ENCODE peak calls at places on chromosomes 7 and 10, in seven cellular contexts. One of them, this sample, is unnamed.

GRCh38 chr7:94146408-94146807 is 142.3 kb upstream of the BET1 start:
- DNase-seq in effector CD4-positive, alpha-beta T cell: no peak
- DNase-seq in GF-D8: no peak
- DNase-seq in H7: no peak
- DNase-seq in GM13976: no peak
- DNase-seq in stimulated activated CD8-positive, alpha-beta memory T cell treated with anti-CD3 and anti-CD28 coated beads, Interleukin-4, amount 100 ng/mL, for 1 hour: no peak
- DNase-seq in neural progenitor cell: no peak
- DNase-seq in this sample: no peak

GRCh38 chr7:139745330-139746143 is 32.3 kb downstream of the HIPK2 start:
- DNase-seq in effector CD4-positive, alpha-beta T cell: no peak
- DNase-seq in GF-D8: no peak
- DNase-seq in stimulated activated CD8-positive, alpha-beta memory T cell treated with anti-CD3 and anti-CD28 coated beads, Interleukin-4, amount 100 ng/mL, for 1 hour: no peak
- DNase-seq in H7: peak; percentile 35
- DNase-seq in neural progenitor cell: peak; percentile 34
- DNase-seq in GM13976: no peak
- DNase-seq in this sample: no peak

GRCh38 chr7:132030161-132030568 is 473.7 kb upstream of the PODXL start:
- DNase-seq in H7: no peak
- DNase-seq in neural progenitor cell: no peak
- DNase-seq in stimulated activated CD8-positive, alpha-beta memory T cell treated with anti-CD3 and anti-CD28 coated beads, Interleukin-4, amount 100 ng/mL, for 1 hour: no peak
- DNase-seq in GM13976: no peak
- DNase-seq in GF-D8: no peak
- DNase-seq in effector CD4-positive, alpha-beta T cell: no peak
- DNase-seq in this sample: no peak

GRCh38 chr7:34756691-34757090 is 98.7 kb downstream of the NPSR1 start:
- DNase-seq in GM13976: no peak
- DNase-seq in stimulated activated CD8-positive, alpha-beta memory T cell treated with anti-CD3 and anti-CD28 coated beads, Interleukin-4, amount 100 ng/mL, for 1 hour: no peak
- DNase-seq in GF-D8: no peak
- DNase-seq in effector CD4-positive, alpha-beta T cell: no peak
- DNase-seq in neural progenitor cell: no peak
- DNase-seq in H7: no peak
- DNase-seq in this sample: no peak

GRCh38 chr10:11795101-11795920 is 27.8 kb upstream of the PROSER2 start:
- DNase-seq in GM13976: no peak
- DNase-seq in stimulated activated CD8-positive, alpha-beta memory T cell treated with anti-CD3 and anti-CD28 coated beads, Interleukin-4, amount 100 ng/mL, for 1 hour: no peak
- DNase-seq in effector CD4-positive, alpha-beta T cell: no peak
- DNase-seq in H7: no peak
- DNase-seq in GF-D8: no peak
- DNase-seq in neural progenitor cell: no peak
- DNase-seq in this sample: no peak

GRCh38 chr7:69516208-69516820 is 82.0 kb upstream of the AUTS2 start:
- DNase-seq in neural progenitor cell: no peak
- DNase-seq in stimulated activated CD8-positive, alpha-beta memory T cell treated with anti-CD3 and anti-CD28 coated beads, Interleukin-4, amount 100 ng/mL, for 1 hour: no peak
- DNase-seq in effector CD4-positive, alpha-beta T cell: no peak
- DNase-seq in GF-D8: no peak
- DNase-seq in H7: no peak
- DNase-seq in GM13976: no peak
- DNase-seq in this sample: no peak

GRCh38 chr7:73521636-73522080 is 435 bp downstream of the BAZ1B start:
- DNase-seq in effector CD4-positive, alpha-beta T cell: no peak
- DNase-seq in neural progenitor cell: no peak
- DNase-seq in GM13976: peak; percentile 85
- DNase-seq in H7: peak; percentile 85
- DNase-seq in stimulated activated CD8-positive, alpha-beta memory T cell treated with anti-CD3 and anti-CD28 coated beads, Interleukin-4, amount 100 ng/mL, for 1 hour: no peak
- DNase-seq in GF-D8: no peak
- DNase-seq in this sample: no peak

GRCh38 chr10:43292745-43293676 is 26.1 kb upstream of the RASGEF1A start:
- DNase-seq in GM13976: peak; percentile 71
- DNase-seq in H7: peak; percentile 76
- DNase-seq in neural progenitor cell: peak; percentile 77
- DNase-seq in effector CD4-positive, alpha-beta T cell: peak; percentile 17
- DNase-seq in stimulated activated CD8-positive, alpha-beta memory T cell treated with anti-CD3 and anti-CD28 coated beads, Interleukin-4, amount 100 ng/mL, for 1 hour: no peak
- DNase-seq in GF-D8: no peak
- DNase-seq in this sample: peak; percentile 35

GRCh38 chr10:44981172-44982113 is 2.8 kb upstream of the DEPP1 start:
- DNase-seq in effector CD4-positive, alpha-beta T cell: no peak
- DNase-seq in stimulated activated CD8-positive, alpha-beta memory T cell treated with anti-CD3 and anti-CD28 coated beads, Interleukin-4, amount 100 ng/mL, for 1 hour: no peak
- DNase-seq in neural progenitor cell: no peak
- DNase-seq in GM13976: peak; percentile 67
- DNase-seq in GF-D8: no peak
- DNase-seq in H7: no peak
- DNase-seq in this sample: no peak

GRCh38 chr7:40148671-40149070 is 13.9 kb downstream of the SUGCT start:
- DNase-seq in GF-D8: no peak
- DNase-seq in H7: no peak
- DNase-seq in stimulated activated CD8-positive, alpha-beta memory T cell treated with anti-CD3 and anti-CD28 coated beads, Interleukin-4, amount 100 ng/mL, for 1 hour: no peak
- DNase-seq in effector CD4-positive, alpha-beta T cell: no peak
- DNase-seq in neural progenitor cell: peak; percentile 46
- DNase-seq in GM13976: no peak
- DNase-seq in this sample: no peak

GRCh38 chr10:69503001-69503895 is 52.0 kb downstream of the TSPAN15 start:
- DNase-seq in effector CD4-positive, alpha-beta T cell: no peak
- DNase-seq in GM13976: no peak
- DNase-seq in H7: peak; percentile 32
- DNase-seq in stimulated activated CD8-positive, alpha-beta memory T cell treated with anti-CD3 and anti-CD28 coated beads, Interleukin-4, amount 100 ng/mL, for 1 hour: no peak
- DNase-seq in GF-D8: no peak
- DNase-seq in neural progenitor cell: no peak
- DNase-seq in this sample: no peak

GRCh38 chr7:5567810-5568209 is 144.2 kb upstream of the TNRC18 start:
- DNase-seq in GF-D8: no peak
- DNase-seq in H7: no peak
- DNase-seq in stimulated activated CD8-positive, alpha-beta memory T cell treated with anti-CD3 and anti-CD28 coated beads, Interleukin-4, amount 100 ng/mL, for 1 hour: no peak
- DNase-seq in GM13976: peak; percentile 22
- DNase-seq in neural progenitor cell: no peak
- DNase-seq in effector CD4-positive, alpha-beta T cell: no peak
- DNase-seq in this sample: no peak

GRCh38 chr7:49848211-49848841 is 74.9 kb downstream of the VWC2 start:
- DNase-seq in H7: no peak
- DNase-seq in GM13976: no peak
- DNase-seq in GF-D8: no peak
- DNase-seq in neural progenitor cell: no peak
- DNase-seq in stimulated activated CD8-positive, alpha-beta memory T cell treated with anti-CD3 and anti-CD28 coated beads, Interleukin-4, amount 100 ng/mL, for 1 hour: no peak
- DNase-seq in effector CD4-positive, alpha-beta T cell: no peak
- DNase-seq in this sample: no peak

GRCh38 chr10:96044686-96045085 is 1.3 kb downstream of the CCNJ start:
- DNase-seq in GM13976: no peak
- DNase-seq in H7: no peak
- DNase-seq in GF-D8: peak; percentile 57
- DNase-seq in effector CD4-positive, alpha-beta T cell: no peak
- DNase-seq in neural progenitor cell: peak; percentile 31
- DNase-seq in stimulated activated CD8-positive, alpha-beta memory T cell treated with anti-CD3 and anti-CD28 coated beads, Interleukin-4, amount 100 ng/mL, for 1 hour: no peak
- DNase-seq in this sample: no peak

GRCh38 chr10:73780966-73781365 is 882 bp upstream of the CHCHD1 start:
- DNase-seq in H7: no peak
- DNase-seq in neural progenitor cell: no peak
- DNase-seq in GF-D8: no peak
- DNase-seq in effector CD4-positive, alpha-beta T cell: no peak
- DNase-seq in GM13976: no peak
- DNase-seq in stimulated activated CD8-positive, alpha-beta memory T cell treated with anti-CD3 and anti-CD28 coated beads, Interleukin-4, amount 100 ng/mL, for 1 hour: no peak
- DNase-seq in this sample: no peak

GRCh38 chr10:29277296-29277695 is 11.6 kb upstream of the LYZL1 start:
- DNase-seq in stimulated activated CD8-positive, alpha-beta memory T cell treated with anti-CD3 and anti-CD28 coated beads, Interleukin-4, amount 100 ng/mL, for 1 hour: no peak
- DNase-seq in GF-D8: no peak
- DNase-seq in neural progenitor cell: no peak
- DNase-seq in H7: peak; percentile 15
- DNase-seq in effector CD4-positive, alpha-beta T cell: no peak
- DNase-seq in GM13976: no peak
- DNase-seq in this sample: no peak

GRCh38 chr7:141691540-141691939 is 10.4 kb downstream of the DENND11 start:
- DNase-seq in effector CD4-positive, alpha-beta T cell: no peak
- DNase-seq in GF-D8: no peak
- DNase-seq in neural progenitor cell: no peak
- DNase-seq in H7: no peak
- DNase-seq in GM13976: no peak
- DNase-seq in stimulated activated CD8-positive, alpha-beta memory T cell treated with anti-CD3 and anti-CD28 coated beads, Interleukin-4, amount 100 ng/mL, for 1 hour: no peak
- DNase-seq in this sample: no peak

GRCh38 chr10:86498608-86499007 is 23.0 kb downstream of the WAPL start:
- DNase-seq in effector CD4-positive, alpha-beta T cell: no peak
- DNase-seq in GF-D8: no peak
- DNase-seq in neural progenitor cell: no peak
- DNase-seq in GM13976: no peak
- DNase-seq in stimulated activated CD8-positive, alpha-beta memory T cell treated with anti-CD3 and anti-CD28 coated beads, Interleukin-4, amount 100 ng/mL, for 1 hour: no peak
- DNase-seq in H7: no peak
- DNase-seq in this sample: no peak

GRCh38 chr7:146053492-146053891 is 63.1 kb upstream of the CNTNAP2 start:
- DNase-seq in H7: no peak
- DNase-seq in effector CD4-positive, alpha-beta T cell: no peak
- DNase-seq in GF-D8: no peak
- DNase-seq in stimulated activated CD8-positive, alpha-beta memory T cell treated with anti-CD3 and anti-CD28 coated beads, Interleukin-4, amount 100 ng/mL, for 1 hour: no peak
- DNase-seq in neural progenitor cell: no peak
- DNase-seq in GM13976: no peak
- DNase-seq in this sample: no peak

GRCh38 chr7:32785365-32785764 is 106.2 kb downstream of the KBTBD2 start:
- DNase-seq in stimulated activated CD8-positive, alpha-beta memory T cell treated with anti-CD3 and anti-CD28 coated beads, Interleukin-4, amount 100 ng/mL, for 1 hour: no peak
- DNase-seq in effector CD4-positive, alpha-beta T cell: no peak
- DNase-seq in GM13976: no peak
- DNase-seq in GF-D8: no peak
- DNase-seq in H7: no peak
- DNase-seq in neural progenitor cell: peak; percentile 34
- DNase-seq in this sample: no peak

GRCh38 chr10:23604613-23605012 is 165.7 kb downstream of the OTUD1 start:
- DNase-seq in GF-D8: no peak
- DNase-seq in GM13976: no peak
- DNase-seq in stimulated activated CD8-positive, alpha-beta memory T cell treated with anti-CD3 and anti-CD28 coated beads, Interleukin-4, amount 100 ng/mL, for 1 hour: no peak
- DNase-seq in effector CD4-positive, alpha-beta T cell: no peak
- DNase-seq in neural progenitor cell: no peak
- DNase-seq in H7: no peak
- DNase-seq in this sample: no peak

GRCh38 chr10:69512901-69513300 is 60.3 kb downstream of the NEUROG3 start:
- DNase-seq in effector CD4-positive, alpha-beta T cell: no peak
- DNase-seq in neural progenitor cell: no peak
- DNase-seq in GM13976: no peak
- DNase-seq in stimulated activated CD8-positive, alpha-beta memory T cell treated with anti-CD3 and anti-CD28 coated beads, Interleukin-4, amount 100 ng/mL, for 1 hour: no peak
- DNase-seq in GF-D8: no peak
- DNase-seq in H7: no peak
- DNase-seq in this sample: no peak

GRCh38 chr7:28516390-28517145 is 104.2 kb downstream of the CREB5 start:
- DNase-seq in effector CD4-positive, alpha-beta T cell: no peak
- DNase-seq in GM13976: no peak
- DNase-seq in GF-D8: no peak
- DNase-seq in H7: peak; percentile 67
- DNase-seq in stimulated activated CD8-positive, alpha-beta memory T cell treated with anti-CD3 and anti-CD28 coated beads, Interleukin-4, amount 100 ng/mL, for 1 hour: no peak
- DNase-seq in neural progenitor cell: peak; percentile 59
- DNase-seq in this sample: no peak

GRCh38 chr7:14698239-14698638 is 204.3 kb downstream of the DGKB start:
- DNase-seq in stimulated activated CD8-positive, alpha-beta memory T cell treated with anti-CD3 and anti-CD28 coated beads, Interleukin-4, amount 100 ng/mL, for 1 hour: no peak
- DNase-seq in effector CD4-positive, alpha-beta T cell: no peak
- DNase-seq in H7: no peak
- DNase-seq in GF-D8: no peak
- DNase-seq in GM13976: no peak
- DNase-seq in neural progenitor cell: no peak
- DNase-seq in this sample: no peak

GRCh38 chr10:24357344-24358021 is 148.5 kb downstream of the KIAA1217 start:
- DNase-seq in effector CD4-positive, alpha-beta T cell: no peak
- DNase-seq in GF-D8: no peak
- DNase-seq in neural progenitor cell: peak; percentile 87
- DNase-seq in GM13976: no peak
- DNase-seq in stimulated activated CD8-positive, alpha-beta memory T cell treated with anti-CD3 and anti-CD28 coated beads, Interleukin-4, amount 100 ng/mL, for 1 hour: no peak
- DNase-seq in H7: peak; percentile 40
- DNase-seq in this sample: no peak

This sample was measured in CD8-positive, alpha-beta T cell.